ENCODE peak calls at places on chromosomes 3 and 15, in six cellular contexts. X is GM23248, B is GM12864, E is skeletal muscle cell, A is tibial nerve, Q is mucosa of descending colon. V is an unnamed sample.
A peak's percentile ranks its signal among the peaks of the same experiment; 100 is the strongest.

GRCh38 chr3:144499346-144499745 is 527.7 kb downstream of the DIPK2A start:
- DNase-seq in X (no peak), B (no peak), E (no peak), A (no peak), Q (no peak), V (peak; percentile 7)

GRCh38 chr3:49411550-49411967 is 217 bp downstream of the RHOA start:
- DNase-seq in X (no peak), B (no peak), E (no peak), A (peak; percentile 32), Q (peak; percentile 83), V (no peak)

GRCh38 chr3:57434041-57434440 is 110.1 kb downstream of the DNAH12 start:
- DNase-seq in X (peak; percentile 63), B (no peak), E (no peak), A (no peak), Q (no peak), V (peak; percentile 61)

GRCh38 chr3:32249184-32249782 is 10.8 kb downstream of the CMTM8 start:
- DNase-seq in X (peak; percentile 87), B (no peak), E (peak; percentile 89), A (no peak), Q (no peak), V (peak; percentile 95)

GRCh38 chr3:142724682-142725351 is 983 bp downstream of the TRPC1 start:
- DNase-seq in X (peak; percentile 72), B (no peak), E (no peak), A (peak; percentile 16), Q (no peak), V (peak; percentile 23)

GRCh38 chr3:170007031-170007663 is 30.6 kb upstream of the GPR160 start:
- DNase-seq in X (peak; percentile 45), B (peak; percentile 48), E (peak; percentile 69), A (no peak), Q (no peak), V (peak; percentile 32)

GRCh38 chr3:61927332-61927731 is 366.0 kb downstream of the PTPRG start:
- DNase-seq in X (peak; percentile 89), B (no peak), E (peak; percentile 81), A (no peak), Q (no peak), V (no peak)

GRCh38 chr3:124126446-124127017 is 134.6 kb upstream of the ROPN1 start:
- DNase-seq in X (no peak), B (no peak), E (no peak), A (no peak), Q (no peak), V (no peak)

GRCh38 chr3:99755831-99756230 is 61.8 kb upstream of the CMSS1 start:
- DNase-seq in X (no peak), B (no peak), E (no peak), A (no peak), Q (no peak), V (no peak)

GRCh38 chr3:118987466-118987865 is 47.2 kb downstream of the IGSF11 start:
- DNase-seq in X (peak; percentile 47), B (no peak), E (no peak), A (peak; percentile 58), Q (no peak), V (no peak)

GRCh38 chr3:85560088-85560790 is 601.5 kb downstream of the CADM2 start:
- DNase-seq in X (peak; percentile 7), B (no peak), E (peak; percentile 5), A (no peak), Q (no peak), V (peak; percentile 46)

DNA sequence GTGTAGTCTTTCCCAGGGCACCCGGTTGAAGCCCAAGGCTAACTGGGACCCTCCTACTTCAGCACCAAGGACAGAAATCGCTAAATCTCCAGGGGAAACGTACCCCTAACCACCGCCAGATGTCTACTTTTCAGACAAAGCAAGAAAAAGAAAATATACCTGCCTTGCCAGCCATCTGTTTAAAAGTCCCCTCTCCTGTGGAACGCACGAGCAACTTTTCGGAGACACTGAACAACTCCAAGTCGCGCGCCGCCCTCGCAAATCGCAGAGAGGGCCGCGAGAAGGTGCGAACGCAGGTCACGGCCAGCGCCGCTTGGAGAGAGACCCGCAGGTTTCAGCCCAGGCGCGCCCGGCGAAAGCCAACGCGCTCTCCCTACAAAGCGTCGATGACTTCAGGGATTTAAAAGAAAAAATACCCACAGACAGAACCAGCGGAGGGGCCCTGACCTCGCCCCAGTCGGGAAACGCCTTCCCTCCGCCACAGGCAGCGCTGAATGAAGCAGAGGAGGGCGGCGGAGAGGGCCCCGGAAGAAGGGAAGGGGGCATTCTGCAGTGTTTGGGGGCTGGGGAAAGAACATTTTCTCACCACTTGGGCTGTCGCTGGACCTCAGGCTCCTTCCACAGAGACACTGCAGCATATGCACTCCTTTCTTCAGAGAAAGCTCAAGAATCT is 213.1 kb downstream of the FGF12 start:
- DNase-seq in X (peak; percentile 8), B (no peak), E (no peak), A (no peak), Q (no peak), V (peak; percentile 23)
- H3K4me3 ChIP-seq in X (peak overlapping the region; percentile 23), B (no peak overlapping the region), E (peak overlapping the region; percentile 29), A (peak overlapping the region; percentile 47), Q (no peak overlapping the region), V (no peak overlapping the region)

DNA sequence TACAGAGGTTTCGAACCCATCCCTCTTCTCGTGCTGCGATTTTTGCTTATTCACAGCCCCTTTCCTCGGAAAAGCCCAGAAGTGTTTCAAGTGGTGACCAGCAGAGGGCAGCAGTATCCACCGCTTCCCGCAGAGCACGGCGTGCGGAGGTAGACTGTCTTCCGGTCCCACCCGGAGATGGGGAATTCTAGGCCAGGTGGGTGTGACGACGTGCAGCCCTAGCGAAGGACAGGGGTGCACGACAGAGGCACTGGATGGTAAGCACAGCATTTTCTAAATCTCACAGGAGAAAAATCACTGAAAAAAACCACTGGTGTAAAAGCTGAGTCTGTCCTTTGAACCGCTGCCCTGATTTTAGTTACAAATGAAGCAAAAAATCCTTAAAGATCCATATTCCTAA is 7.4 kb upstream of the PSMD6 start:
- DNase-seq in X (peak; percentile 77), B (peak; percentile 55), E (no peak), A (peak; percentile 19), Q (peak; percentile 74), V (peak; percentile 64)
- H3K4me3 ChIP-seq in X (peak overlapping the region; percentile 71), B (peak overlapping the region; percentile 23), E (peak overlapping the region; percentile 36), A (peak overlapping the region; percentile 38), Q (no peak overlapping the region), V (no peak overlapping the region)

GRCh38 chr3:38458796-38459498 is 5.3 kb downstream of the ACVR2B start:
- DNase-seq in X (no peak), B (no peak), E (no peak), A (no peak), Q (peak; percentile 73), V (peak; percentile 57)
- H3K4me3 ChIP-seq in X (no peak overlapping the region), B (no peak overlapping the region), E (no peak overlapping the region), A (no peak overlapping the region), Q (no peak overlapping the region), V (peak overlapping the region; percentile 25)

GRCh38 chr15:95604634-95605036 is 725.9 kb upstream of the NR2F2 start:
- DNase-seq in X (peak; percentile 90), B (no peak), E (peak; percentile 86), A (no peak), Q (no peak), V (peak; percentile 12)
- H3K4me3 ChIP-seq in X (no peak overlapping the region), B (no peak overlapping the region), E (no peak overlapping the region), A (no peak overlapping the region), Q (no peak overlapping the region), V (no peak overlapping the region)

DNA sequence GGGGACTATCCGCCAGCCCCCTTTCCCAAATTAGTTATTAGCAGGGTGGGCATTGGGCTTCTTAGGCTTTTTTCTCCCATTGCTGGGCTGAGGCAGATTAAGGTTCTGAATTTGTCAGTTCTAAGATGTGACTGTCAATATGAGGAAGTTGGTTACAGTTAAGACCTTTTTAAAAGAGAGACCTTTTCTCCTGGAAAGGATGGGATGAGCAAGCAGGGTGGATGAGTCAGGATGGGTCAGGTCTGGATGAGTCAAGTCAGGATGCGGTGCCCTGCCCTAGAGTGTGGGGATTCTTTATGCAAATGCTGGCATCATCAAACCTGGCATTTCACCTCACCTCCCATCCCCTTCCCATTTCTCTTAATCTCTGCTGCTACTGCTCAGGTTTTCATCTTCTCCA is 1.9 kb downstream of the AEN start:
- DNase-seq in X (peak; percentile 96), B (peak; percentile 43), E (peak; percentile 66), A (no peak), Q (no peak), V (peak; percentile 96)
- H3K4me3 ChIP-seq in X (peak overlapping the region; percentile 93), B (peak overlapping the region; percentile 76), E (peak overlapping the region; percentile 84), A (no peak overlapping the region), Q (no peak overlapping the region), V (no peak overlapping the region)

DNA sequence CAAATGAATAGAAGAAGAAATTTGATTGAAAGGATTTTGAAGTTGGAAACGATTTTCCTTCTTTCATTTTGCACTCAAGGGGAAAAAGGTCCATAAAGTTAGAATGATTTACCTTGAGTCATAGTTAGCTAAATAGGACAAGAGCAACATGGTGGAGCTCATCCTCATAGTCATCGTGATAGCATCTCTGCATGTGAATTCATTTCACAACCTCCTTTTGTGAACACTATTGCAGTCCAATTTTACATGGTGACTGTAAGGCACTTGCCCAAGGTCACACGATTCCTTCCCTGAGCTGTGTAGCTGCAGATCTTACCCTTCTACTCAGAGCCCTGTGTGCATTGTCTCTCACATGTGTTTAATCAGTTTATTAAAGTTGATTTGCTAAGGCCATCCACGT is 359.8 kb upstream of the C2CD4B start:
- DNase-seq in X (peak; percentile 83), B (no peak), E (no peak), A (no peak), Q (no peak), V (no peak)
- H3K4me3 ChIP-seq in X (no peak overlapping the region), B (no peak overlapping the region), E (no peak overlapping the region), A (no peak overlapping the region), Q (no peak overlapping the region), V (no peak overlapping the region)

GRCh38 chr3:10667269-10667668 is 148.8 kb upstream of the SLC6A11 start:
- DNase-seq in X (no peak), B (no peak), E (no peak), A (no peak), Q (no peak), V (no peak)

GRCh38 chr3:10668077-10668476 is 148.0 kb upstream of the SLC6A11 start:
- DNase-seq in X (no peak), B (no peak), E (no peak), A (no peak), Q (no peak), V (no peak)

GRCh38 chr3:10665611-10666010 is 150.4 kb upstream of the SLC6A11 start:
- DNase-seq in X (no peak), B (no peak), E (no peak), A (no peak), Q (no peak), V (no peak)

GRCh38 chr3:10669490-10670048 is 146.5 kb upstream of the SLC6A11 start:
- DNase-seq in X (no peak), B (no peak), E (no peak), A (no peak), Q (no peak), V (no peak)

DNA sequence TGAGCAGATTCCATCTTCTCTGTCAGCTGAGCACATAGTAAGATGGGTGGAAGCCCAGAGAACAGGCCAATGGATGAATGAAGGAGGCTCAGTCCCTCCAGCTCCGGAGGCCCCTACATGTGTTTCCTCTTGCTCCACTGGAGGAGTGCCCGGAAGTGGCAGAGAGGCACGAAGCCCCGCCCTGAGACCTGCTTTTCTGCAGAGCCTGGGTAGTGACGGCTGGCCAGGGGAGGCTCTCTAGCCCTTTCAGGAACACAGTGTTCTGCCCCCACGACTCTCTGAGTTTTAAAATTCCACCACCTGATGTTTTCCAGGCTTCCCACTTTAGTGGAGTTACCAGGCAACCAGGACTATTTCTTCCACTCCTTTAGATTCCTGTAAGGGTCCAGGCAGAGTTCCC is 149.4 kb upstream of the SLC6A11 start:
- DNase-seq in X (no peak), B (no peak), E (no peak), A (no peak), Q (no peak), V (no peak)
- H3K4me3 ChIP-seq in X (no peak overlapping the region), B (no peak overlapping the region), E (no peak overlapping the region), A (no peak overlapping the region), Q (no peak overlapping the region), V (no peak overlapping the region)

V was measured in bronchial epithelial cell.